ENCODE peak calls at places on chromosomes 3 and 15, in seven cellular contexts. Y is body of pancreas, N is fibroblast of pulmonary artery, M is NB4, B is B cell, C is breast epithelium, Q is mesothelial cell of epicardium. K is an unnamed sample.

GRCh38 chr3:12553921-12554391 is 2.9 kb upstream of the MKRN2 start:
- DNase-seq in Y (peak), N (peak), M (peak), B (peak), C (no peak), Q (no peak), K (no peak)

GRCh38 chr15:48555244-48555804 is 90.2 kb downstream of the FBN1 start:
- DNase-seq in Y (no peak), N (no peak), M (no peak), B (no peak), C (no peak), Q (no peak), K (no peak)

GRCh38 chr15:58551084-58551763 is 119.4 kb downstream of the LIPC start:
- DNase-seq in Y (no peak), N (no peak), M (peak), B (no peak), C (no peak), Q (no peak), K (no peak)

GRCh38 chr15:48806151-48806550 is 4.7 kb downstream of the CEP152 start:
- DNase-seq in Y (no peak), N (peak), M (peak), B (peak), C (no peak), Q (no peak), K (no peak)

GRCh38 chr3:109336272-109336957 is 931 bp downstream of the DPPA4 start:
- DNase-seq in Y (peak), N (peak), M (no peak), B (peak), C (no peak), Q (no peak), K (no peak)

GRCh38 chr3:130759692-130760338 is 13.2 kb upstream of the PIK3R4 start:
- DNase-seq in Y (peak), N (peak), M (peak), B (peak), C (no peak), Q (no peak), K (no peak)

GRCh38 chr3:164351126-164351525 is 727.2 kb downstream of the SI start:
- DNase-seq in Y (no peak), N (no peak), M (no peak), B (no peak), C (no peak), Q (no peak), K (no peak)

GRCh38 chr3:194396897-194397756 is 1.9 kb downstream of the GP5 start:
- DNase-seq in Y (no peak), N (no peak), M (peak), B (peak), C (no peak), Q (no peak), K (no peak)

GRCh38 chr15:74211656-74212055 is 9.1 kb upstream of the STRA6 start:
- DNase-seq in Y (no peak), N (no peak), M (no peak), B (no peak), C (no peak), Q (no peak), K (no peak)

GRCh38 chr15:55589297-55589696 is 1.2 kb upstream of the PYGO1 start:
- DNase-seq in Y (no peak), N (no peak), M (no peak), B (no peak), C (no peak), Q (no peak), K (no peak)

DNA sequence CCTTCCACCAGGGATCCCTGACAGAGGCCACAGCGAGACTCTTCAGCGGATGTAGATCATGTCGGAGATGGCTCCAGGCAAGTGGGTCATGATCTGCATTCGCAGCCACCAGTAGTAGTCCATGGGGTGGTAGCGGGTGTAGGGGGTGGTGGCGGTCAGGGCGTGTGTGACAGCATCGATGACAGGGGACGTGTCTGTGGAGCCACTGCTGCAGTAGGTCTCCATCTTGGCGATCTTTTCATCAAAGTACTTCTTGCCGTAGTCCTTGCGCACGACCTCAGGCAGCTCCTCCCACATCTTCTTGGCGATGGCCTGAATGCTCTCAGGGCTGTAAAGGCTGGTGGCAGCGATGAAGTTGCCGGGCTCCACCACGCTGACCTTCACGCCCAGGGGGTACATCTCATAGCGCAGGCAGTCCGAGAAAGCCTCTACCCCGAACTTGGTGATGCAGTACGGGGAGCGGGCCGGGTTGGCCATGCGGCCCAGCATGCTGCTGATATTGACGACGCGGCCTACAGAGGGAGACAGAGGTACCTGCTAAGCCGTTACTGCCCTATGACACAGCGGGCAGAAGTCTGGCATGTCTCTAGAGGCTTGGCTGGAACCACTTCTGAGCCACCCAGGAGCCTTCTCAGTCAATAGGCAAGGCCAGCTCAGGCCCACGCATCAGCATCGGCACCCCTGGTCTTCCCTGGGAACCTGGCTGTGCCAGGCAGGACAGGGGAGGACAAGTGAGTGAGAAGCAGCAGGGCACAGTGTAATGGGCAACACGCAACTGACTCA is 43.7 kb downstream of the BDH1 start:
- DNase-seq in Y (no peak), N (no peak), M (peak), B (no peak), C (no peak), Q (no peak), K (no peak)
- TF ChIP-seq CTCF in Y (no peak), N (no peak), M (no peak), B (no peak), C (no peak), Q (no peak), K (no peak)

DNA sequence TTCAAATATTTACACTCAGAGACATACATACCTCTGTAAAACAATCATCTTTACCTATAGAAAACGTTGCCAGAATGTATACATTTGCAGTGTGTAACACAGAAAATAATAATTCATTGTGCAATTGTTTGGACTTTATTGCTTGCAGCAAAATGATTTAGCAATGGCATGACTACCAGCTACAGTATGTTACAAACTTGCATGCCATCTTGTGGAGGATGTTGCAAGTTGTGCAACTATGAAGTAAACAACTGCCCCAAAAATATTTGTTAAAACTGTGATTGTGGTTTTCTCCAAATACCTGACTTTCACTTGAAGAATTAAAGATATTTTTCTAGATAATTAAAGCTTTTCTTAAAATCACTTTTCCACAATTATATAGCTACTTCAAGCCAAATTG is 27.1 kb upstream of the C3orf49 start:
- DNase-seq in Y (no peak), N (peak), M (peak), B (no peak), C (no peak), Q (no peak), K (no peak)
- TF ChIP-seq CTCF in Y (peak), N (peak), M (no peak), B (no peak), C (peak), Q (no peak), K (no peak)

GRCh38 chr15:43209059-43209824 is 11.6 kb downstream of the EPB42 start:
- DNase-seq in Y (peak), N (peak), M (peak), B (no peak), C (no peak), Q (no peak), K (no peak)
- TF ChIP-seq CTCF in Y (no peak), N (peak), M (peak), B (no peak), C (no peak), Q (no peak), K (no peak)

DNA sequence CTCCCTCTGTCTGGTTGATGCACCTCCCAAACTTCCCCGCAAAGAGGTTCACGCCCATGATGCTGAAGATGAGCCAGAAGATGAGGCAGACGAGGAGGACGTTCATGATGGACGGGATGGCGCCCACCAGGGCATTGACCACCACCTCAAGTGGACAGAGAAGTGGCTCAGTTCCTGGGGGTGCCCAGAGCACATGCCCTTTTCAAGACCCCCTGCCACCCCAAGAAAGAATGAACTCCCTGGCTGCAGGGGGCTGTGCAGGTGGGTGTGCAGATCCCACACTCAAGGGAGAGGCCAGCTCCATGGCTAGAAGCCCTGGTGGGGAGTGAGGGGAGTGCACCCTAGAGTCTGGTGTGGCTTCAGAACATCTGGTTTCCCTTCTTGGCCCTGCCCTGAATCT is 64.1 kb downstream of the EXOG start:
- DNase-seq in Y (peak), N (no peak), M (no peak), B (no peak), C (no peak), Q (no peak), K (no peak)
- TF ChIP-seq CTCF in Y (no peak), N (no peak), M (no peak), B (no peak), C (no peak), Q (peak), K (no peak)

GRCh38 chr3:94522488-94522887 is 459.6 kb downstream of the NSUN3 start:
- DNase-seq in Y (no peak), N (no peak), M (no peak), B (no peak), C (no peak), Q (no peak), K (no peak)
- TF ChIP-seq CTCF in Y (no peak), N (peak), M (no peak), B (no peak), C (no peak), Q (no peak), K (no peak)

DNA sequence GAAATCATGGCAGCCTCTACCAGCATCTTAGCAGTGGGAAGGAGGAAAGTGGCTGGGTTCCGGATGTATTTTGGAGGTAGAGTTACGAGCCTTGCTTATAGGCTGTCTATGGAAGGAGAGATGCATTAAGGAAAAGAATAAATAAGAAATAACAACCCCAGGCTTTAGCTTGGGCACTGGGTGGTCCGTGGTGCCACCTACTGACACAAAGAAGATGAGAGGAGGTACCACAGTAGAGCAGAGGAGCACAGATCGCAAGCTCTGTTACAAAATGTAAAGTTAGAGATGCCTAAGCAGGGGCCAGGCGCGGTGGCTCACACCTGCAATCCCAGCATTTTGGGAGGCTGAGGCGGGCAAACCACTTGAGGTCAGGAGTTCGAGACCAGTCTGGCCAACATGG is 74.8 kb downstream of the TMEM39A start:
- DNase-seq in Y (peak), N (peak), M (no peak), B (no peak), C (no peak), Q (no peak), K (no peak)
- TF ChIP-seq CTCF in Y (peak), N (peak), M (no peak), B (no peak), C (no peak), Q (no peak), K (no peak)

GRCh38 chr3:188573929-188574317 is 420.0 kb downstream of the LPP start:
- DNase-seq in Y (no peak), N (no peak), M (no peak), B (no peak), C (no peak), Q (no peak), K (no peak)

GRCh38 chr3:188575501-188575900 is 421.5 kb downstream of the LPP start:
- DNase-seq in Y (no peak), N (no peak), M (no peak), B (no peak), C (no peak), Q (no peak), K (no peak)

GRCh38 chr3:188571531-188572115 is 417.7 kb downstream of the LPP start:
- DNase-seq in Y (no peak), N (peak), M (no peak), B (no peak), C (no peak), Q (no peak), K (no peak)

GRCh38 chr3:188574885-188575284 is 420.9 kb downstream of the LPP start:
- DNase-seq in Y (no peak), N (no peak), M (no peak), B (no peak), C (no peak), Q (no peak), K (no peak)

GRCh38 chr3:188573286-188573928 is 419.4 kb downstream of the LPP start:
- DNase-seq in Y (no peak), N (no peak), M (peak), B (peak), C (no peak), Q (no peak), K (no peak)
- TF ChIP-seq CTCF in Y (no peak), N (no peak), M (no peak), B (peak), C (no peak), Q (no peak), K (no peak)

GRCh38 chr15:71136159-71137137 is 21.2 kb downstream of the THSD4 start:
- DNase-seq in Y (no peak), N (peak), M (peak), B (no peak), C (no peak), Q (no peak), K (no peak)
- TF ChIP-seq CTCF in Y (no peak), N (peak), M (no peak), B (no peak), C (no peak), Q (no peak), K (no peak)

DNA sequence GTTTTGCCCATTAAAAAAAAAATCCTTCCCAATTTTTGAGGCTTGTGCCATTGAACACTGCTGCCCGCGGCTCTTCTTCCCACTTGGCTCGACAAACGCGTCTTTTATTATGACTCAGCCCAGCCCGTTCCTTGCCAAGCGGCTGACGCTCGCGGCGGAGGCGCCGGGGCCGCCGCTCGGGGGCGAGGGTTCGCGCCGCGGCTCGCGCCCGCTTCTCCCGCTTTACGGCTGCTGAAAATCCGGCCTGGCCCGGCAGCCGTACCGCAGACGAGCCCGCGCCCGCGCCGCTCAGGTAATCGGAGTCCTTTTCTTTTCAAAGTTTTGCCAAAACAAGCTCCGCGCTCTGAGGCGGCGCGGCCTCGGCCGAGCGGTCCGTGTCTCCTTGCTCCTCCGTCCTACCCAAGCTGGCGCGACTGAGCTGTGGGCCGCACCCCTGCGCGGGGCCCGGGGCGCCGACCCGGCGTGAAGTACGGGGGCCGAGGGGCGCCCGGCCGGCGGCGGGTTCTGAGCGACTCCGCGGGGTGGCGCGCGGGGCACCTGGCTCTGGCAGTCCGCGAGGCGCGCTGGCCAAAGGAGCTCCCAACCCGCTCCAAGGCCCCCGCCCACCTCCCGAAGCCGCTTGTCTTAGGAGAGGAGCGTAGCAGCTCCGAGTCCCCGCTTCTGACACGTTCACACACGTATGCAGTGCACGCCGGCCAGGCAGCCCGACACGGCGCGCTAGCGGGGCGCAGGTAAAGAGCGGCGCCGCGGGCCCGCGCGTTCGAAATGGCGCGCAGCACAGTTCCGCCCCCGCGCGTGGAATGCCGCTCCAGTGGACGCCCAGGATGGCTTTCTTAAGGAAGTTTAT is 418.2 kb upstream of the NAALADL2 start:
- DNase-seq in Y (peak), N (peak), M (peak), B (peak), C (peak), Q (peak), K (peak)
- TF ChIP-seq CTCF in Y (no peak), N (no peak), M (no peak), B (no peak), C (no peak), Q (no peak), K (no peak)

K was measured in omental fat pad.